ENCODE peak calls at places on chromosomes 12 and 14, in eight cellular contexts. One of them, this sample, is unnamed. For H3K4me1, the result is how much of the 10 kb centered on the place peaks cover.

GRCh38 chr12:131923260-131923659 is 5.8 kb upstream of the PUS1 start:
- DNase-seq in HepG2: no peak
- DNase-seq in transverse colon: peak
- DNase-seq in stomach: no peak
- DNase-seq in breast epithelium: no peak
- DNase-seq in spleen: no peak
- DNase-seq in K562: no peak
- DNase-seq in endothelial cell of umbilical vein: no peak
- DNase-seq in this sample: no peak

GRCh38 chr12:6280672-6281071 is 29.8 kb upstream of the PLEKHG6 start:
- DNase-seq in endothelial cell of umbilical vein: no peak
- DNase-seq in stomach: no peak
- DNase-seq in K562: no peak
- DNase-seq in spleen: peak
- DNase-seq in transverse colon: no peak
- DNase-seq in HepG2: no peak
- DNase-seq in breast epithelium: no peak
- DNase-seq in this sample: no peak

GRCh38 chr12:67650127-67650495 is 1.6 kb downstream of the DYRK2 start:
- DNase-seq in HepG2: no peak
- DNase-seq in endothelial cell of umbilical vein: peak
- DNase-seq in transverse colon: no peak
- DNase-seq in spleen: peak
- DNase-seq in breast epithelium: no peak
- DNase-seq in K562: no peak
- DNase-seq in stomach: no peak
- DNase-seq in this sample: peak

GRCh38 chr14:84493779-84494178 is 1036.2 kb upstream of the FLRT2 start:
- DNase-seq in K562: no peak
- DNase-seq in spleen: no peak
- DNase-seq in HepG2: no peak
- DNase-seq in breast epithelium: no peak
- DNase-seq in transverse colon: no peak
- DNase-seq in stomach: no peak
- DNase-seq in endothelial cell of umbilical vein: no peak
- DNase-seq in this sample: no peak

GRCh38 chr12:56212360-56212759 is 9.4 kb downstream of the RNF41 start:
- DNase-seq in endothelial cell of umbilical vein: no peak
- DNase-seq in spleen: no peak
- DNase-seq in stomach: no peak
- DNase-seq in K562: no peak
- DNase-seq in HepG2: no peak
- DNase-seq in transverse colon: no peak
- DNase-seq in breast epithelium: no peak
- DNase-seq in this sample: no peak

GRCh38 chr12:24746021-24746671 is 202.8 kb downstream of the BCAT1 start:
- DNase-seq in endothelial cell of umbilical vein: no peak
- DNase-seq in HepG2: no peak
- DNase-seq in breast epithelium: no peak
- DNase-seq in K562: no peak
- DNase-seq in spleen: no peak
- DNase-seq in transverse colon: no peak
- DNase-seq in stomach: no peak
- DNase-seq in this sample: no peak

GRCh38 chr14:90820958-90821357 is 4.7 kb upstream of the TTC7B start:
- DNase-seq in HepG2: no peak
- DNase-seq in endothelial cell of umbilical vein: no peak
- DNase-seq in transverse colon: peak
- DNase-seq in K562: no peak
- DNase-seq in stomach: peak
- DNase-seq in breast epithelium: no peak
- DNase-seq in spleen: peak
- DNase-seq in this sample: no peak

GRCh38 chr14:51999084-51999483 is 9.7 kb downstream of the RTRAF start:
- DNase-seq in HepG2: no peak
- DNase-seq in transverse colon: no peak
- DNase-seq in breast epithelium: no peak
- DNase-seq in K562: no peak
- DNase-seq in endothelial cell of umbilical vein: no peak
- DNase-seq in spleen: no peak
- DNase-seq in stomach: no peak
- DNase-seq in this sample: no peak

GRCh38 chr12:76962099-76962498 is 83.3 kb upstream of the CSRP2 start:
- DNase-seq in breast epithelium: no peak
- DNase-seq in transverse colon: no peak
- DNase-seq in stomach: no peak
- DNase-seq in K562: no peak
- DNase-seq in HepG2: no peak
- DNase-seq in spleen: no peak
- DNase-seq in endothelial cell of umbilical vein: no peak
- DNase-seq in this sample: no peak

GRCh38 chr12:26090853-26091510 is 33.9 kb downstream of the BHLHE41 start:
- DNase-seq in stomach: no peak
- DNase-seq in breast epithelium: no peak
- DNase-seq in transverse colon: no peak
- DNase-seq in endothelial cell of umbilical vein: no peak
- DNase-seq in spleen: no peak
- DNase-seq in K562: no peak
- DNase-seq in HepG2: peak
- DNase-seq in this sample: no peak

GRCh38 chr12:66131067-66131688 is 628 bp upstream of the LLPH start:
- DNase-seq in transverse colon: no peak
- DNase-seq in HepG2: no peak
- DNase-seq in spleen: no peak
- DNase-seq in breast epithelium: no peak
- DNase-seq in K562: no peak
- DNase-seq in stomach: no peak
- DNase-seq in endothelial cell of umbilical vein: peak
- DNase-seq in this sample: no peak

GRCh38 chr12:81992461-81992860 is 233.3 kb upstream of the PPFIA2 start:
- DNase-seq in K562: no peak
- DNase-seq in endothelial cell of umbilical vein: peak
- DNase-seq in spleen: no peak
- DNase-seq in breast epithelium: no peak
- DNase-seq in transverse colon: peak
- DNase-seq in stomach: peak
- DNase-seq in HepG2: no peak
- DNase-seq in this sample: no peak

GRCh38 chr12:28114488-28114887 is 75.8 kb upstream of the CCDC91 start:
- DNase-seq in transverse colon: no peak
- DNase-seq in spleen: no peak
- DNase-seq in HepG2: no peak
- DNase-seq in endothelial cell of umbilical vein: no peak
- DNase-seq in stomach: no peak
- DNase-seq in breast epithelium: no peak
- DNase-seq in K562: no peak
- DNase-seq in this sample: no peak

GRCh38 chr14:40336846-40337245 is 904.6 kb upstream of the FBXO33 start:
- DNase-seq in stomach: no peak
- DNase-seq in spleen: no peak
- DNase-seq in K562: no peak
- DNase-seq in endothelial cell of umbilical vein: no peak
- DNase-seq in breast epithelium: no peak
- DNase-seq in transverse colon: no peak
- DNase-seq in HepG2: no peak
- DNase-seq in this sample: no peak

GRCh38 chr12:46357438-46358324 is 14.9 kb downstream of the SLC38A2 start:
- DNase-seq in K562: no peak
- DNase-seq in transverse colon: no peak
- DNase-seq in stomach: no peak
- DNase-seq in spleen: no peak
- DNase-seq in breast epithelium: no peak
- DNase-seq in HepG2: peak
- DNase-seq in endothelial cell of umbilical vein: peak
- DNase-seq in this sample: no peak

GRCh38 chr14:71166434-71166833 is 259.2 kb downstream of the PCNX1 start:
- DNase-seq in endothelial cell of umbilical vein: peak
- DNase-seq in spleen: no peak
- DNase-seq in transverse colon: peak
- DNase-seq in breast epithelium: peak
- DNase-seq in stomach: no peak
- DNase-seq in HepG2: peak
- DNase-seq in K562: no peak
- DNase-seq in this sample: no peak

GRCh38 chr14:103512701-103513611 is 9.7 kb downstream of the CKB start:
- DNase-seq in breast epithelium: peak
- DNase-seq in stomach: peak
- DNase-seq in HepG2: no peak
- DNase-seq in spleen: peak
- DNase-seq in K562: no peak
- DNase-seq in transverse colon: peak
- DNase-seq in endothelial cell of umbilical vein: peak
- DNase-seq in this sample: peak

GRCh38 chr12:84814664-84815245 is 97.8 kb downstream of the SLC6A15 start:
- DNase-seq in breast epithelium: no peak
- DNase-seq in transverse colon: no peak
- DNase-seq in HepG2: no peak
- DNase-seq in spleen: no peak
- DNase-seq in endothelial cell of umbilical vein: no peak
- DNase-seq in K562: no peak
- DNase-seq in stomach: no peak
- DNase-seq in this sample: no peak

GRCh38 chr12:82124711-82125110 is 233.5 kb downstream of the CCDC59 start:
- DNase-seq in HepG2: no peak
- DNase-seq in K562: no peak
- DNase-seq in spleen: no peak
- DNase-seq in stomach: no peak
- DNase-seq in endothelial cell of umbilical vein: no peak
- DNase-seq in breast epithelium: no peak
- DNase-seq in transverse colon: no peak
- DNase-seq in this sample: no peak

DNA sequence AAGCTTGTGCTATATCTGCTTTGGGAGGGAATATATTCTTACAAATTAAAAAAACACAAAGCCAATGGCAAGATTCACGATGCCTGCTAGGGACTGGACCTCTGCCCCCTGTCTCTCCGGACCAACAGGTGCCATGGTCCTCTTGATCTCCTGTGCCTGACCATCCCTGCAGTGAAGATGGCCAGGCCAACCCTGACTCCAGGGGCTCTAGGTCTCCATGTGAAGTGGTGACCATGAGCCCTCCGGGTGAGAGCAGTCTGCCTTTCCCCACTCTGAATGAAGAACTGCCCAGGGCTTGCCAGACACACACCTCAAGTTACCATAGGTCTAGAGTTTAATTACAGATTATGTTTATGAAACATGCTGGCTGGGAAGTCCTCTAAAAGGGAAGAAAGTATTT is 1.5 kb downstream of the ARHGDIB start:
- DNase-seq in stomach: no peak
- DNase-seq in breast epithelium: no peak
- DNase-seq in transverse colon: no peak
- DNase-seq in endothelial cell of umbilical vein: peak
- DNase-seq in HepG2: no peak
- DNase-seq in K562: no peak
- DNase-seq in spleen: peak
- DNase-seq in this sample: no peak
- H3K4me3 ChIP-seq in stomach: peak
- H3K4me3 ChIP-seq in breast epithelium: peak
- H3K4me3 ChIP-seq in transverse colon: peak
- H3K4me3 ChIP-seq in endothelial cell of umbilical vein: peak
- H3K4me3 ChIP-seq in HepG2: no peak
- H3K4me3 ChIP-seq in K562: no peak
- H3K4me3 ChIP-seq in spleen: peak
- H3K4me3 ChIP-seq in this sample: no peak

GRCh38 chr14:67357583-67358354 is 1.8 kb downstream of the ATP6V1D start:
- DNase-seq in K562: peak
- DNase-seq in HepG2: no peak
- DNase-seq in endothelial cell of umbilical vein: no peak
- DNase-seq in stomach: no peak
- DNase-seq in breast epithelium: no peak
- DNase-seq in transverse colon: no peak
- DNase-seq in spleen: no peak
- DNase-seq in this sample: no peak
- H3K4me1 ChIP-seq in K562: under half
- H3K4me1 ChIP-seq in HepG2: under half
- H3K4me1 ChIP-seq in endothelial cell of umbilical vein: under half
- H3K4me1 ChIP-seq in stomach: under half
- H3K4me1 ChIP-seq in breast epithelium: under half
- H3K4me1 ChIP-seq in transverse colon: under half
- H3K4me1 ChIP-seq in spleen: half or more
- H3K4me1 ChIP-seq in this sample: under half

DNA sequence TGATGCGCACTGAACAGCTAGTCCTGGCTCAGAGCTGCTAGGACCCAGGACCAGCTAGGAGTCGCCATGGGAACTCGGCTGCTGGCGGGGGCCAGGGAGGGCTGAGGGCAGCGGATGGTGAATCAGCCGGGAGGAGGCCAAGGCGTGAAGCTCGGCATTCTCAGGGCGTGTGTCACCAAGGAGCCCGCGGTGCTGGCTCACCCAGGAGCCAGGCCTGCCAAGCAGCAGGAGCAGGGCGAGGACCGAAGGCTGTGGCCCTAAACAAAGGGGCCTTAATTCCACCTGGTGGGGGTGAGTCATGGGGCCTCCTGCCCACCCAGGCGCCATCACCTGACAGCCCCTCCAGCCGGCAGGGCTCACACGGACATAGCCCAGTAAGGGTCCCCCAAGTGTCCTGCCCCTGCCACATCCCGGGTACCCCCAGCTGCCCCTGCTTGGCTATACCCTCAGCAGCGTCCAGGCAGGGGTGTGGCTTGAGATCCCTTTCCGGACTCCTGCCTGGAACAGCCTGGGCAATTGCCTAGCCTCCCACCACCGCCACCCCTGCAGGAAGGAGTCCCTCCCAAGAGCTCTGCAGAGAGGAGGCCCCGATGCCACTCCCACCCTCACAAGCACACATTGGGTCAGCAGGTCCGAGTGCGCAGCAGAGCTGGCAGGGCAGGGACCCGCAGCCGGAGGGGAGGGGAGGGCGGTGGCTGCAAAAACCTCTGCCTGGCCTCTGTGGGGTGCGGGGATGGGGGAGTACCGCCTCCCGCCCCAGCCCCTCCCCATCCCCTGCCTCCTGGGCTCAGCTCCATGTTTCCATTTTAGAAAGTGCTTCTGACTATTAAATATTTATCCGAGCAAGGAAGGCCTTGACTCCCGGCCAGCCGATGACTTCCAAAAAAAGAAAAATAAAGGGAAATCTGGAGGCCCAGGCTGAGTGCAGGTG is 4.7 kb downstream of the AHNAK2 start:
- DNase-seq in spleen: peak
- DNase-seq in K562: no peak
- DNase-seq in endothelial cell of umbilical vein: peak
- DNase-seq in breast epithelium: peak
- DNase-seq in HepG2: no peak
- DNase-seq in transverse colon: peak
- DNase-seq in stomach: peak
- DNase-seq in this sample: peak
- TF ChIP-seq POLR2AphosphoS5 in spleen: no peak
- TF ChIP-seq POLR2AphosphoS5 in K562: no peak
- TF ChIP-seq POLR2AphosphoS5 in endothelial cell of umbilical vein: peak
- TF ChIP-seq POLR2AphosphoS5 in breast epithelium: no peak
- TF ChIP-seq POLR2AphosphoS5 in HepG2: no peak
- TF ChIP-seq POLR2AphosphoS5 in transverse colon: peak
- TF ChIP-seq POLR2AphosphoS5 in stomach: peak
- TF ChIP-seq POLR2AphosphoS5 in this sample: peak

GRCh38 chr12:10801727-10802126 is 700 bp downstream of the TAS2R7 start:
- DNase-seq in spleen: no peak
- DNase-seq in breast epithelium: no peak
- DNase-seq in stomach: no peak
- DNase-seq in HepG2: no peak
- DNase-seq in K562: no peak
- DNase-seq in endothelial cell of umbilical vein: no peak
- DNase-seq in transverse colon: no peak
- DNase-seq in this sample: no peak

GRCh38 chr12:10807186-10807585 is at the start of gene TAS2R8:
- DNase-seq in spleen: no peak
- DNase-seq in transverse colon: no peak
- DNase-seq in HepG2: no peak
- DNase-seq in endothelial cell of umbilical vein: no peak
- DNase-seq in K562: no peak
- DNase-seq in stomach: no peak
- DNase-seq in breast epithelium: no peak
- DNase-seq in this sample: no peak

GRCh38 chr12:10802587-10802986 is at the start of gene TAS2R7:
- DNase-seq in stomach: no peak
- DNase-seq in breast epithelium: no peak
- DNase-seq in HepG2: no peak
- DNase-seq in transverse colon: no peak
- DNase-seq in spleen: no peak
- DNase-seq in endothelial cell of umbilical vein: no peak
- DNase-seq in K562: no peak
- DNase-seq in this sample: no peak
- H3K4me3 ChIP-seq in stomach: no peak
- H3K4me3 ChIP-seq in breast epithelium: no peak
- H3K4me3 ChIP-seq in HepG2: no peak
- H3K4me3 ChIP-seq in transverse colon: no peak
- H3K4me3 ChIP-seq in spleen: no peak
- H3K4me3 ChIP-seq in endothelial cell of umbilical vein: no peak
- H3K4me3 ChIP-seq in K562: no peak
- H3K4me3 ChIP-seq in this sample: no peak